ENCODE peak calls at places on chromosomes 11 and 22, in four cellular contexts. M is right lobe of liver, Y is heart right ventricle, J is MM.1S. H is an unnamed sample.

GRCh38 chr11:443542-444199 is 1.9 kb upstream of the ANO9 start:
- DNase-seq in M (no peak), Y (no peak), J (no peak), H (no peak)

GRCh38 chr22:30810105-30810504 is 115.4 kb downstream of the OSBP2 start:
- DNase-seq in M (no peak), Y (no peak), J (no peak), H (no peak)

GRCh38 chr11:112366777-112367176 is 106.1 kb upstream of the PLET1 start:
- DNase-seq in M (no peak), Y (no peak), J (no peak), H (no peak)

GRCh38 chr11:119505861-119506260 is 82.9 kb upstream of the THY1 start:
- DNase-seq in M (no peak), Y (no peak), J (no peak), H (no peak)

GRCh38 chr11:35487532-35488078 is 37.8 kb downstream of the PAMR1 start:
- DNase-seq in M (no peak), Y (peak; percentile 15), J (no peak), H (no peak)

GRCh38 chr22:25120761-25121212 is 78.9 kb upstream of the CRYBB3 start:
- DNase-seq in M (peak; percentile 85), Y (peak; percentile 36), J (no peak), H (no peak)

GRCh38 chr11:124170801-124171586 is 12.2 kb upstream of the OR10D3 start:
- DNase-seq in M (no peak), Y (no peak), J (no peak), H (no peak)

GRCh38 chr11:128715691-128716153 is 21.9 kb downstream of the FLI1 start:
- DNase-seq in M (peak; percentile 37), Y (peak; percentile 35), J (no peak), H (no peak)

GRCh38 chr11:115477410-115477809 is 26.8 kb downstream of the CADM1 start:
- DNase-seq in M (no peak), Y (no peak), J (no peak), H (no peak)

GRCh38 chr11:65584723-65585171 is 8.9 kb downstream of the EHBP1L1 start:
- DNase-seq in M (no peak), Y (no peak), J (no peak), H (no peak)

GRCh38 chr11:123770712-123771111 is 16.4 kb upstream of the OR6X1 start:
- DNase-seq in M (no peak), Y (no peak), J (no peak), H (no peak)

GRCh38 chr11:69914286-69915150 is 95.3 kb upstream of the FGF3 start:
- DNase-seq in M (peak; percentile 42), Y (no peak), J (no peak), H (peak; percentile 19)

GRCh38 chr22:30989473-30989872 is 20.4 kb downstream of the TUG1 start:
- DNase-seq in M (no peak), Y (no peak), J (no peak), H (no peak)

GRCh38 chr11:3164540-3165151 is 464 bp downstream of the OSBPL5 start:
- DNase-seq in M (no peak), Y (no peak), J (no peak), H (peak; percentile 75)

GRCh38 chr11:106156290-106156937 is 79.0 kb downstream of the AASDHPPT start:
- DNase-seq in M (no peak), Y (no peak), J (peak; percentile 50), H (no peak)

GRCh38 chr22:27424319-27424718 is 377.2 kb downstream of the MN1 start:
- DNase-seq in M (no peak), Y (no peak), J (no peak), H (no peak)

GRCh38 chr22:28015676-28016601 is 96.9 kb upstream of the PITPNB start:
- DNase-seq in M (peak; percentile 33), Y (no peak), J (no peak), H (peak; percentile 51)

GRCh38 chr11:12441081-12441801 is 63.9 kb downstream of the PARVA start:
- DNase-seq in M (no peak), Y (no peak), J (no peak), H (no peak)

GRCh38 chr11:72541224-72541974 is 107.1 kb upstream of the CLPB start:
- DNase-seq in M (no peak), Y (no peak), J (no peak), H (no peak)

GRCh38 chr22:42805016-42805997 is 51.8 kb downstream of the ARFGAP3 start:
- DNase-seq in M (peak; percentile 89), Y (no peak), J (no peak), H (no peak)

GRCh38 chr11:66856496-66857233 is at the start of gene LRFN4:
- DNase-seq in M (no peak), Y (no peak), J (no peak), H (no peak)

GRCh38 chr11:35907648-35908431 is 36.0 kb upstream of the LDLRAD3 start:
- DNase-seq in M (no peak), Y (no peak), J (no peak), H (no peak)

GRCh38 chr22:48588151-48588880 is 1239.4 kb downstream of the BRD1 start:
- DNase-seq in M (no peak), Y (no peak), J (no peak), H (no peak)

GRCh38 chr22:26325641-26326040 is 103.4 kb upstream of the ASPHD2 start:
- DNase-seq in M (no peak), Y (no peak), J (no peak), H (no peak)

GRCh38 chr11:82845336-82846036 is 54.7 kb downstream of the PRCP start:
- DNase-seq in M (no peak), Y (no peak), J (no peak), H (no peak)

DNA sequence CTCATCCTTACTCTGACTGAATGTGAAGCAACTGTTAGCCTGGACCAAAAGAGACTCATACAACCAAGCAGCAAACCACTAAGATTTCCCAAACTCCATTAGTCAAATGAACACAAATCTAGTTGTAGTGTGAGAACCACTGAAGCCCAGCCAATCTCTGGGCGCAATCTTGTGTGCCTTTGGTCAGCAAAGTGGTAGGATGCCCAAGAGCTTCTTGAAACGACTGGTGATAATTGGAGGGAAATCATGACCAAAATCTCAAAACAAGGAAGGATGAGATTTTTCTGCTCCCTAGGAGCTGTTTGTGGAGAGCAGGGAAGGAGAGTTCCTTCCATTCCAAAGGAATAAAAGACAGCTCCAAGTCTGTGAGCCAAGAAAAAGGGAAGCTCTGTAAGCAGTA is 24.0 kb downstream of the F2 start:
- DNase-seq in M (no peak), Y (no peak), J (no peak), H (no peak)
- H3K36me3 ChIP-seq in M (peaks cover 4% of the 10 kb centered on the region), Y (no peaks in the 10 kb centered on the region), J (peaks cover 8% of the 10 kb centered on the region), H (peaks cover 73% of the 10 kb centered on the region)

DNA sequence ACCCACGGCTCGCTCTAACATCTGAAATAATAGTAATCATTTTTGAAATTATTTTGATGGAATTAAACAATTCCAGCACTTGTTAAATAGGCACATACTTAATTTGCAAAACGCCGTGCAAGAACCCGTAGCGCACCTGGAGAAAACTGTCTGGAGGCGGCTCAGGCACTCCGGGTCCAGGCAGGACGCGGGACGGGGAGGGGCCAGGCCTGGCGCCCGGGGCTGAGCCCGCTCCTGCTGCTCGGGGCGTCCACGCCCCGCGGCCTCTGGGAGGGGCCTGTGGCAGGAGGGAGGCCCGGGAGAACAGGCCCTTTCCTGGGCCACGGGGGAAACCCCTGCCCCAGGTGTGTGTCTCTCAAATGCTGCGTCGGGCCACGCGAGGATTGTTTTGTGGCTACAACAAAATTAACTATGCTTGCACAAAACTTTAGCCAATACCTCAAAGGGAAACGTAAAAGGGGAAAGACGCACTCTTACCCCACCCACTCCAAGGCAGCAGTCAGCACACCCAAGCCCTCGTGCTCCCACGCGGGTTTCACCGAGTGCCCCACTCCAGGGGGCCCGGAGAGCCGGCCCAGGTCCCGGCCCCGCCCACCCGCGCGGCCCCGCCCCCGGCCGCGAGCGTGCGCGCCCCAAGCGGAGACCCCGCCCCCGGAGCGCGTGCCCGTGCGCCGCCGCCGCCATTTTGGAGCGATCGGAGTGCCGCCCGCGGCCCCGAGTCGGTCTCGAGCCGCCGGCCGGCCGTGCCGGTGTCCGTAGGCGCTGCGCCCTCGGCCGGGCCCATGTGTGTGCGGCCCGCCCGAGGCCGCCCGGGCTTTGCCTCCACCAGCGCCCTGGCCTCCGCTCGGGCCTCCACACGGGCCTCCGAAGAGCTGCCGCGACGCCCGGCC is at the start of gene PPP6R2:
- DNase-seq in M (peak; percentile 88), Y (peak; percentile 80), J (peak; percentile 83), H (peak; percentile 71)
- TF ChIP-seq CTCF in M (no peak), Y (no peak), J (peak; percentile 1), H (no peak)

GRCh38 chr11:63643205-63643604 is 28.0 kb downstream of the ATL3 start:
- DNase-seq in M (no peak), Y (no peak), J (no peak), H (no peak)
- H3K36me3 ChIP-seq in M (no peaks in the 10 kb centered on the region), Y (no peaks in the 10 kb centered on the region), J (no peaks in the 10 kb centered on the region), H (peaks cover 89% of the 10 kb centered on the region)

DNA sequence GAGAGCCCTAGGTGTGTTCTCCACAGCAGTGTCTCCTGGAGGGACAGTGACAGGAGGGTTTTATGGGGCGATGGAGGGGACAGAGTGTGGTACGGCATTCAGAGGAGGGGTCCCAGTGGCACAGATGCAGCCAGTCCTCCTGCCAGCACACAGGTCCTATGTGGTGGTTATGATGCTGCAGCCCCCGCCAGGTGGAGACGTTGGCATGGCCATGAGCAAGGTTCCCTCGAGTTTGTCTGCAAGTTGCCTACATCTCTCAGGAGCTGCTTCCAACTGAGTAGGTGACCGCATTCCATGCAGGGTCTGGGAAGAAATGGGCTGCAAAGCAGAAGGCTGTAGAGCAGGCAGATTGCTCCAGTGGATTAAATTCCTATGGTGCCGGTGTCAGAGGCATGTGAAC is 646.0 kb downstream of the TBC1D22A start:
- DNase-seq in M (no peak), Y (no peak), J (no peak), H (no peak)
- TF ChIP-seq CTCF in M (no peak), Y (no peak), J (peak; percentile 28), H (no peak)

GRCh38 chr11:98003606-98004371 is 1017.0 kb upstream of the CNTN5 start:
- DNase-seq in M (no peak), Y (no peak), J (no peak), H (no peak)

GRCh38 chr11:98007072-98007471 is 1013.7 kb upstream of the CNTN5 start:
- DNase-seq in M (no peak), Y (no peak), J (no peak), H (no peak)
- H3K36me3 ChIP-seq in M (no peaks in the 10 kb centered on the region), Y (no peaks in the 10 kb centered on the region), J (no peaks in the 10 kb centered on the region), H (no peaks in the 10 kb centered on the region)